ENCODE peak calls at places on chromosomes 11 and 22, in five cellular contexts. R is neuronal stem cell, W is endodermal cell, Z is neural progenitor cell, Y is Peyer's patch. B is an unnamed sample.

GRCh38 chr11:75538150-75538942 is 12.6 kb upstream of the GDPD5 start:
- DNase-seq in R (no peak), Y (no peak), W (no peak), Z (no peak), B (no peak)

GRCh38 chr22:38543822-38544221 is 26.2 kb downstream of the DMC1 start:
- DNase-seq in Y (no peak), R (no peak), Z (no peak), W (no peak), B (no peak)

GRCh38 chr11:108196901-108197300 is 25.5 kb downstream of the NPAT start:
- DNase-seq in R (no peak), Y (no peak), W (no peak), Z (no peak), B (no peak)

GRCh38 chr11:117687776-117688175 is 109.2 kb downstream of the DSCAML1 start:
- DNase-seq in Z (no peak), Y (no peak), W (no peak), R (no peak), B (no peak)

GRCh38 chr22:37420656-37421467 is 6.4 kb downstream of the ELFN2 start:
- DNase-seq in Y (peak; percentile 39), R (no peak), W (no peak), Z (no peak), B (no peak)

GRCh38 chr11:105389952-105390351 is 219.9 kb upstream of the GRIA4 start:
- DNase-seq in W (peak; percentile 53), Y (no peak), Z (no peak), R (no peak), B (no peak)

GRCh38 chr22:44620129-44620840 is 81.7 kb upstream of the PRR5 start:
- DNase-seq in Z (peak; percentile 97), R (peak; percentile 89), Y (peak; percentile 73), W (peak; percentile 91), B (peak; percentile 80)

GRCh38 chr11:100808904-100809491 is 121.9 kb downstream of the ARHGAP42 start:
- DNase-seq in Y (no peak), Z (peak; percentile 14), W (no peak), R (no peak), B (no peak)

GRCh38 chr11:7665473-7666291 is 7.6 kb downstream of the CYB5R2 start:
- DNase-seq in W (peak; percentile 93), Z (peak; percentile 77), R (no peak), Y (peak; percentile 94), B (peak; percentile 78)

GRCh38 chr22:31160328-31160978 is 471 bp downstream of the RNF185 start:
- DNase-seq in Y (no peak), Z (no peak), R (no peak), W (no peak), B (peak; percentile 20)

GRCh38 chr11:101553891-101554292 is 29.9 kb downstream of the TRPC6 start:
- DNase-seq in R (no peak), Z (no peak), Y (no peak), W (no peak), B (no peak)

GRCh38 chr11:72583177-72583553 is 91.1 kb downstream of the PDE2A start:
- DNase-seq in W (peak; percentile 34), Z (no peak), Y (peak; percentile 11), R (no peak), B (no peak)

GRCh38 chr22:33598821-33599220 is 321.5 kb downstream of the LARGE1 start:
- DNase-seq in W (no peak), Z (no peak), Y (no peak), R (no peak), B (no peak)

GRCh38 chr11:113314389-113315301 is at the start of gene TTC12:
- DNase-seq in W (peak; percentile 99), Y (peak; percentile 98), R (peak; percentile 88), Z (peak; percentile 94), B (peak; percentile 85)

GRCh38 chr22:23155143-23155542 is 9.9 kb downstream of the RAB36 start:
- DNase-seq in Z (no peak), Y (no peak), W (no peak), R (no peak), B (no peak)

GRCh38 chr11:120272303-120272702 is 32.4 kb downstream of the POU2F3 start:
- DNase-seq in W (no peak), Z (no peak), Y (no peak), R (no peak), B (no peak)

GRCh38 chr11:133835258-133836075 is 9.8 kb downstream of the SPATA19 start:
- DNase-seq in Z (peak; percentile 82), W (peak; percentile 89), Y (no peak), R (peak; percentile 78), B (peak; percentile 9)

GRCh38 chr11:85599083-85599482 is 28.1 kb downstream of the DLG2 start:
- DNase-seq in Z (no peak), Y (no peak), R (no peak), W (no peak), B (no peak)

GRCh38 chr11:126834149-126834548 is 166.4 kb downstream of the KIRREL3 start:
- DNase-seq in Y (no peak), R (no peak), W (peak; percentile 17), Z (no peak), B (no peak)

GRCh38 chr22:49233507-49234100 is 594.1 kb downstream of the BRD1 start:
- DNase-seq in W (no peak), Y (no peak), R (no peak), Z (no peak), B (no peak)

GRCh38 chr22:36911887-36912661 is 1.4 kb upstream of the CSF2RB start:
- DNase-seq in Z (no peak), R (no peak), W (peak; percentile 73), Y (no peak), B (no peak)

GRCh38 chr11:43567396-43567975 is 113.1 kb upstream of the HSD17B12 start:
- DNase-seq in R (no peak), Z (peak; percentile 69), Y (no peak), W (peak; percentile 61), B (no peak)

GRCh38 chr11:74179234-74180126 is 8.4 kb downstream of the PPME1 start:
- DNase-seq in Y (no peak), R (no peak), W (no peak), Z (no peak), B (no peak)

GRCh38 chr22:41480397-41480735 is 11.4 kb downstream of the ACO2 start:
- DNase-seq in W (no peak), Z (no peak), R (no peak), Y (no peak), B (no peak)

GRCh38 chr22:47372596-47373385 is 610.3 kb downstream of the TBC1D22A start:
- DNase-seq in W (peak; percentile 11), Z (no peak), Y (peak; percentile 39), R (no peak), B (no peak)

GRCh38 chr22:36829370-36830002 is 12.7 kb upstream of the PVALB start:
- DNase-seq in R (no peak), Z (no peak), W (no peak), Y (no peak), B (no peak)

GRCh38 chr11:68933605-68934320 is 30.1 kb downstream of the IGHMBP2 start:
- DNase-seq in Y (no peak), Z (peak; percentile 25), W (no peak), R (no peak), B (no peak)

GRCh38 chr11:131579932-131580387 is 209.5 kb downstream of the NTM start:
- DNase-seq in R (peak; percentile 37), Z (peak; percentile 67), W (peak; percentile 91), Y (no peak), B (no peak)

GRCh38 chr11:33110083-33110482 is 51.2 kb downstream of the CSTF3 start:
- DNase-seq in Y (no peak), R (no peak), Z (no peak), W (no peak), B (no peak)

GRCh38 chr11:61054927-61055562 is 47.2 kb upstream of the CD5 start:
- DNase-seq in R (no peak), Z (no peak), Y (no peak), W (peak; percentile 25), B (no peak)

GRCh38 chr11:68643576-68643975 is 40.8 kb upstream of the GAL start:
- DNase-seq in Y (no peak), Z (no peak), R (no peak), W (no peak), B (no peak)

GRCh38 chr11:32960553-32961164 is 55.0 kb upstream of the DEPDC7 start:
- DNase-seq in W (no peak), Z (peak; percentile 50), Y (no peak), R (peak; percentile 37), B (peak; percentile 29)

GRCh38 chr11:5336331-5336730 is 7.0 kb downstream of the OR51B5 start:
- DNase-seq in Y (no peak), W (no peak), R (no peak), Z (no peak), B (no peak)

DNA sequence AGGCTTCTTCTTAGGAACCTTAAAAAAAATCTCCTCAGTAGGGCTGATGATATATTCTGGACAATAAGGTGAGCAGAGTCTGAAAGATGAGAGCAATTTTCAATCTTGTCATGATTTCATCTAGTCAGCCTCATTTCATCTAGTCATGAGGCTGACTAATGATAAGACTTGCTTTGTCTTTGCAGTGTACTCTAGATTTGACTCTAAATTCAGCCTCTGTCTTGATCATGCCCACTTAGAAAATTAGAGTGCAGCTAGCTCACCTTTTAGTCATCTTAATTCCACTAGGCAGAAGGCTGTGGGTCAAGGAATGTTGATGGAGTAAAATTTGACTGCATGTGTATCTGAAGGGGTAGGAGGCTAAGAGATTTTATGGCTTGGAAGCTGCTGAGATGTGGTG is 5.5 kb downstream of the EHF start:
- DNase-seq in W (no peak), Z (no peak), Y (no peak), R (no peak), B (no peak)
- H3K4me1 ChIP-seq in W (no peaks in the 10 kb centered on the region), Z (peaks cover 7% of the 10 kb centered on the region), Y (no peaks in the 10 kb centered on the region), R (no peaks in the 10 kb centered on the region), B (peaks cover 3% of the 10 kb centered on the region)

GRCh38 chr22:19106886-19107729 is 15.1 kb downstream of the DGCR2 start:
- DNase-seq in Z (no peak), W (no peak), R (no peak), Y (no peak), B (no peak)
- H3K4me1 ChIP-seq in Z (peaks cover 20% of the 10 kb centered on the region), W (peaks cover 3% of the 10 kb centered on the region), R (peaks cover 15% of the 10 kb centered on the region), Y (peaks cover 27% of the 10 kb centered on the region), B (peaks cover 57% of the 10 kb centered on the region)

GRCh38 chr11:10486161-10486840 is 31.2 kb downstream of the AMPD3 start:
- DNase-seq in Y (no peak), W (no peak), R (no peak), Z (no peak), B (no peak)
- H3K4me1 ChIP-seq in Y (no peaks in the 10 kb centered on the region), W (peaks cover 3% of the 10 kb centered on the region), R (peaks cover 7% of the 10 kb centered on the region), Z (peaks cover 10% of the 10 kb centered on the region), B (no peaks in the 10 kb centered on the region)

DNA sequence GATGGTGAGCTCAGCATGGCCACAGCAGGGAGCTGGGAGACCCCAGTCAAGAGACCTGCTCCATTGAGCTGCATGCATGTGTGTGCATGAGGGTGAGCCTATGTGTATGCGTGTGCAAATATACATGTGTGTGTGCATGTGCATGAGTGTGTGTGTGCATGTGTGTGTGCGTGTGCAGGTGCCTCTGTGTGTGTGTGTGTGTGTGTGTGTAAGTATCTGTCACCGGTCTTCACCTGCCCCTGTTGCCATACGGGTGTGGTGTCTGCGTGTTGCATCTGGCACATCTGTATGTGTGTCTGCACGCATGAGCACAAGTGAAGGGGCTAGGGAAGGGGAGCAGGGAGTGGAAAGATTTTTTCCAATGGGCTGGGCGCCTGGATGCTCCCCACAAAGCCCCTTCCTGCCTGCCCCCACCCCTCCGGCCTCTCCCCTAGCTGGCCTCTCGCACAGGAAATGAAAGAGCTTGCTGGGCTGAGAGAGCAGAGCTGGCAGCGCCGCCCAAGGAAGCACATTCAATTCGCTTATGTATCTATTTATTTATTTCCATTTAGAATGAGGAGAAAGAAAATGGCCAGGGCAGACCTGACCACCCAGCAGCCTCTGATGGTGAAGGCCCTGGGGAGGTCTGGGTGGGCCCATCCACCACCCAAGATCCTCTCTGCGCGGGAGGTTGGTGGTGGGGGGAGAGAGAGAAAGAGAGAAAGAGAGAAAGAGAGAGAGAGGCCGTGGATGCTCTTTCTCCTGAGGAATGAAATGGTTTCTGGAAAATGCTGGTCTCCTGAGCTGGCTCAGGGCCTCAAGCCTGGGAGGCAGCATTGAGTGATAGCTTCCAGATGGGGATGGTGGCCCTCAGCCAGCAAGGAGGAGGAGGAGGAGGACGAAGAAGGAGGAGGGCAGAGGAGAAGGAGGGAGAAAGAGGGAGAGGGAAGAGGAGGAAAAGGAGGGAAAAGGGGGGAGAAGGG is 4.3 kb downstream of the TSPAN32 start:
- DNase-seq in R (no peak), Z (no peak), W (peak; percentile 42), Y (peak; percentile 58), B (no peak)
- H3K4me1 ChIP-seq in R (peaks cover 7% of the 10 kb centered on the region), Z (no peaks in the 10 kb centered on the region), W (no peaks in the 10 kb centered on the region), Y (peaks cover 10% of the 10 kb centered on the region), B (peaks cover 47% of the 10 kb centered on the region)